ENCODE peak calls at places on chromosomes 1 and 21, in six cellular contexts. J is progenitor cell of endocrine pancreas, P is AG10803, O is dorsolateral prefrontal cortex, G is omental fat pad, Q is lung. N is an unnamed sample.

GRCh38 chr1:112209493-112209892 is 186.5 kb upstream of the CTTNBP2NL start:
- DNase-seq in O (no peak), J (no peak), G (no peak), Q (no peak), P (no peak), N (no peak)

GRCh38 chr1:34794001-34794789 is 1.4 kb downstream of the GJA4 start:
- DNase-seq in O (no peak), J (no peak), P (no peak), Q (peak), G (no peak), N (no peak)

GRCh38 chr1:228058981-228059535 is 23.4 kb upstream of the ARF1 start:
- DNase-seq in Q (no peak), O (no peak), G (no peak), J (no peak), P (no peak), N (no peak)

GRCh38 chr1:80248886-80249285 is 1242.4 kb upstream of the ADGRL4 start:
- DNase-seq in P (no peak), O (no peak), G (no peak), J (no peak), Q (no peak), N (no peak)

GRCh38 chr1:156627313-156627880 is 8.2 kb downstream of the HAPLN2 start:
- DNase-seq in J (no peak), P (peak), G (no peak), Q (no peak), O (no peak), N (peak)

GRCh38 chr1:150813028-150813707 is 5.1 kb upstream of the CTSK start:
- DNase-seq in P (peak), Q (peak), O (no peak), G (no peak), J (peak), N (no peak)

GRCh38 chr1:182087304-182087703 is 25.8 kb upstream of the ZNF648 start:
- DNase-seq in G (no peak), Q (no peak), J (no peak), O (no peak), P (no peak), N (peak)

GRCh38 chr1:61004269-61005003 is 77.9 kb upstream of the NFIA start:
- DNase-seq in J (no peak), G (no peak), Q (no peak), O (no peak), P (no peak), N (no peak)

GRCh38 chr1:248814351-248814750 is 11.4 kb downstream of the SH3BP5L start:
- DNase-seq in O (no peak), G (no peak), J (no peak), P (no peak), Q (no peak), N (no peak)

GRCh38 chr1:55692721-55693120 is 477.6 kb upstream of the USP24 start:
- DNase-seq in J (no peak), G (no peak), P (no peak), O (no peak), Q (no peak), N (no peak)

GRCh38 chr1:92168657-92169056 is 49.1 kb upstream of the C1orf146 start:
- DNase-seq in J (no peak), O (no peak), G (no peak), Q (no peak), P (no peak), N (no peak)

GRCh38 chr1:175178056-175178455 is 14.5 kb downstream of the KIAA0040 start:
- DNase-seq in G (no peak), O (no peak), P (no peak), J (no peak), Q (no peak), N (no peak)

GRCh38 chr1:228013322-228014234 is 6.8 kb downstream of the WNT3A start:
- DNase-seq in O (no peak), J (no peak), Q (no peak), P (no peak), G (no peak), N (no peak)

GRCh38 chr1:10515627-10516026 is 40.9 kb downstream of the PEX14 start:
- DNase-seq in J (no peak), O (no peak), Q (no peak), G (no peak), P (no peak), N (peak)

GRCh38 chr1:33119532-33120217 is 38.7 kb downstream of the AZIN2 start:
- DNase-seq in O (no peak), J (no peak), P (peak), G (no peak), Q (no peak), N (no peak)

GRCh38 chr1:155329980-155330598 is 9.4 kb downstream of the RUSC1 start:
- DNase-seq in J (no peak), P (no peak), Q (peak), G (no peak), O (no peak), N (no peak)

GRCh38 chr1:27882543-27882903 is 10.2 kb downstream of the THEMIS2 start:
- DNase-seq in G (no peak), Q (no peak), J (no peak), O (no peak), P (no peak), N (no peak)

GRCh38 chr1:99943238-99943794 is 26.5 kb upstream of the SLC35A3 start:
- DNase-seq in Q (no peak), G (no peak), O (no peak), J (no peak), P (peak), N (no peak)

GRCh38 chr1:232377494-232377770 is 252.5 kb downstream of the SIPA1L2 start:
- DNase-seq in O (no peak), P (peak), J (no peak), Q (no peak), G (no peak), N (no peak)

GRCh38 chr21:43006874-43007208 is 32.5 kb downstream of the PKNOX1 start:
- DNase-seq in Q (no peak), O (no peak), G (no peak), J (no peak), P (no peak), N (no peak)

GRCh38 chr1:51957618-51958017 is 32.9 kb downstream of the RAB3B start:
- DNase-seq in Q (no peak), P (no peak), O (no peak), G (no peak), J (no peak), N (no peak)

GRCh38 chr1:160437432-160438319 is 37.3 kb downstream of the VANGL2 start:
- DNase-seq in G (no peak), P (no peak), O (no peak), Q (no peak), J (no peak), N (peak)

GRCh38 chr1:209777587-209777986 is 6.8 kb downstream of the C1orf74 start:
- DNase-seq in P (no peak), G (no peak), O (no peak), Q (no peak), J (no peak), N (no peak)

GRCh38 chr1:99441234-99442095 is 177.2 kb downstream of the PLPPR4 start:
- DNase-seq in Q (no peak), P (peak), G (no peak), J (no peak), O (no peak), N (peak)

GRCh38 chr1:83546863-83547262 is 452.1 kb downstream of the TTLL7 start:
- DNase-seq in J (no peak), Q (no peak), P (peak), G (no peak), O (no peak), N (no peak)

GRCh38 chr1:29363536-29363935 is 127.2 kb downstream of the PTPRU start:
- DNase-seq in G (no peak), Q (no peak), P (no peak), J (no peak), O (no peak), N (no peak)

GRCh38 chr1:198604973-198605372 is 33.9 kb upstream of the PTPRC start:
- DNase-seq in G (no peak), P (no peak), O (no peak), J (no peak), Q (no peak), N (no peak)

GRCh38 chr1:198605426-198605825 is 33.4 kb upstream of the PTPRC start:
- DNase-seq in P (no peak), J (no peak), G (no peak), O (no peak), Q (no peak), N (peak)

GRCh38 chr1:198599749-198600148 is 39.1 kb upstream of the PTPRC start:
- DNase-seq in O (no peak), J (no peak), P (no peak), Q (no peak), G (no peak), N (no peak)

GRCh38 chr1:198600906-198601305 is 37.9 kb upstream of the PTPRC start:
- DNase-seq in J (no peak), Q (no peak), P (peak), O (no peak), G (no peak), N (no peak)

GRCh38 chr1:198601936-198602889 is 36.6 kb upstream of the PTPRC start:
- DNase-seq in J (no peak), G (no peak), P (peak), O (no peak), Q (no peak), N (no peak)
- TF ChIP-seq CTCF in J (no peak), G (no peak), P (peak), O (no peak), Q (no peak), N (no peak)

GRCh38 chr1:222372221-222372620 is 175.7 kb downstream of the HHIPL2 start:
- DNase-seq in Q (no peak), J (no peak), O (no peak), G (no peak), P (peak), N (no peak)
- TF ChIP-seq CTCF in Q (no peak), J (no peak), O (no peak), G (no peak), P (no peak), N (no peak)

GRCh38 chr1:200892546-200892945 is 2.2 kb upstream of the INAVA start:
- DNase-seq in Q (no peak), P (no peak), O (no peak), J (no peak), G (no peak), N (no peak)

GRCh38 chr1:200891774-200892157 is 2.9 kb upstream of the INAVA start:
- DNase-seq in G (no peak), Q (no peak), O (no peak), P (no peak), J (peak), N (no peak)

GRCh38 chr1:200893411-200893901 is 1.2 kb upstream of the INAVA start:
- DNase-seq in J (peak), G (no peak), P (no peak), Q (no peak), O (no peak), N (no peak)

GRCh38 chr1:200890818-200891773 is 3.6 kb upstream of the INAVA start:
- DNase-seq in P (peak), J (peak), Q (no peak), G (no peak), O (no peak), N (no peak)

GRCh38 chr1:200892958-200893357 is 1.7 kb upstream of the INAVA start:
- DNase-seq in P (no peak), J (no peak), G (no peak), O (no peak), Q (no peak), N (no peak)
- TF ChIP-seq CTCF in P (no peak), J (no peak), G (no peak), O (no peak), Q (no peak), N (no peak)

GRCh38 chr1:206635080-206635982 is at the start of gene DYRK3:
- DNase-seq in P (peak), J (peak), O (peak), G (peak), Q (peak), N (peak)

GRCh38 chr1:206628916-206629315 is 6.4 kb upstream of the DYRK3 start:
- DNase-seq in J (no peak), G (no peak), Q (no peak), O (no peak), P (no peak), N (no peak)

GRCh38 chr1:206634365-206635079 is 814 bp upstream of the DYRK3 start:
- DNase-seq in J (peak), Q (peak), O (peak), P (peak), G (peak), N (peak)

GRCh38 chr1:206633708-206634121 is 1.6 kb upstream of the DYRK3 start:
- DNase-seq in Q (no peak), G (no peak), O (no peak), P (peak), J (no peak), N (no peak)

DNA sequence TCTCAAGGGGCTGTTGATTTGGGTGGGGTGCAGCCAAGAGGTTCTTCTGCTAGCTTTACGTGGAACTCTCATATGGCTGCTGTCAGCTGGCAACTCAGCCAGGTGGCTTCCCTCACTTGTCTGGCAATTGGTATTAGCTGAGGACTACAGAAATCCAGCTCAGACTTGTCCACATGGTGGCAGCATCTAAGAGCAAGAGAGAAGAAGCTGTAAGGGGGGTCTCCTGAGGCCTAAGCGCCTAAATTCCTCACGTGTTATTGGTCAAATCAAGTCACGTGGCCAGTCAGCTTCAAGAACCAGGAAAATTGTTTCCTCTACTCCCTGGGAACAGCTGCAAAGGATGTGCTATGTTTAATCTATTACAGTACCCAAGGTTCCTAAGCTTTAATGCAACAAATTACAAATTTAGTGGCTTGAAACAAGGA is 4.2 kb upstream of the DYRK3 start:
- DNase-seq in G (no peak), O (no peak), Q (peak), J (no peak), P (peak), N (peak)
- TF ChIP-seq CTCF in G (no peak), O (peak), Q (peak), J (peak), P (peak), N (peak)

DNA sequence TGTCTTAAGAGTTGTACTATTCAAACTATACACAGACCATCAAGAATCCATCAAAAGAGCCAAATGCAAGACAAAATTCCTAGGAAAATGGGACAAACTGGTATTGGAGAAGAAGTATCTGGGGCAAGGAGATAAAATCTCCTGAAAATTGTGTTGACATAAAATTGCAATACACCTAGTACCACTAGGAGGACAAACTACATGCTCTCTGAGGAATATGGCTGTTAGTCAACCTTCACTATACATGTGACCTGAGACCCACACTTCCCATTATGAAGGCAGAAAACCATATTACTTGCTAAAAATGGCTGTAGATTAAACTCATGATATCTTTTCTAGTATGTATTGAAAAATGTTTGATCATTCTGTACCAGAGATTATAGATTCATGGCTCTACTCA is 30.0 kb downstream of the IRF2BP2 start:
- DNase-seq in G (no peak), Q (no peak), O (no peak), P (no peak), J (no peak), N (no peak)
- TF ChIP-seq CTCF in G (no peak), Q (no peak), O (peak), P (peak), J (peak), N (peak)